ENCODE peak calls at places on chromosomes 4 and X, in seven cellular contexts. A, S, X, B, M, L and J are unnamed samples. For H3K4me1, the result is how much of the 10 kb centered on the place peaks cover.

GRCh38 chr4:140102406-140102805 is 51.6 kb downstream of the MAML3 start:
- DNase-seq in A (no peak), S (no peak), X (no peak), B (no peak), M (no peak), L (no peak), J (no peak)

GRCh38 chr4:89724716-89725115 is 112.2 kb downstream of the SNCA start:
- DNase-seq in A (no peak), S (peak), X (no peak), B (no peak), M (no peak), L (no peak), J (no peak)

GRCh38 chr4:111666826-111667360 is 478.4 kb upstream of the FAM241A start:
- DNase-seq in A (no peak), S (no peak), X (no peak), B (no peak), M (no peak), L (no peak), J (no peak)

GRCh38 chrX:39821011-39821708 is 276.6 kb downstream of the BCOR start:
- DNase-seq in A (no peak), S (peak), X (peak), B (peak), M (peak), L (no peak), J (no peak)

GRCh38 chrX:17851854-17852253 is 9.2 kb downstream of the RAI2 start:
- DNase-seq in A (no peak), S (no peak), X (no peak), B (no peak), M (no peak), L (no peak), J (no peak)

GRCh38 chr4:100168521-100168920 is 21.7 kb downstream of the DDIT4L start:
- DNase-seq in A (no peak), S (peak), X (no peak), B (no peak), M (no peak), L (no peak), J (no peak)

GRCh38 chr4:72302981-72303704 is 265.9 kb downstream of the ADAMTS3 start:
- DNase-seq in A (no peak), S (peak), X (peak), B (no peak), M (peak), L (peak), J (no peak)

GRCh38 chrX:132489256-132490085 is 633 bp upstream of the MBNL3 start:
- DNase-seq in A (peak), S (peak), X (no peak), B (peak), M (peak), L (peak), J (peak)

GRCh38 chr4:45036677-45037076 is 310.3 kb upstream of the GNPDA2 start:
- DNase-seq in A (no peak), S (no peak), X (no peak), B (no peak), M (no peak), L (no peak), J (no peak)

GRCh38 chr4:55175779-55176231 is 50.4 kb upstream of the KDR start:
- DNase-seq in A (no peak), S (peak), X (no peak), B (no peak), M (no peak), L (no peak), J (no peak)

GRCh38 chr4:822361-823092 is 3.4 kb downstream of the CPLX1 start:
- DNase-seq in A (peak), S (no peak), X (no peak), B (no peak), M (no peak), L (no peak), J (peak)

GRCh38 chr4:37648084-37648817 is 37.9 kb downstream of the RELL1 start:
- DNase-seq in A (peak), S (peak), X (peak), B (peak), M (peak), L (peak), J (peak)

GRCh38 chrX:23857409-23857808 is 50.3 kb downstream of the APOO start:
- DNase-seq in A (no peak), S (no peak), X (no peak), B (no peak), M (no peak), L (no peak), J (no peak)

GRCh38 chr4:88166608-88167007 is 8.2 kb upstream of the ABCG2 start:
- DNase-seq in A (no peak), S (no peak), X (no peak), B (no peak), M (no peak), L (no peak), J (no peak)

GRCh38 chrX:129176710-129177109 is 346.6 kb downstream of the SMARCA1 start:
- DNase-seq in A (no peak), S (no peak), X (no peak), B (no peak), M (no peak), L (no peak), J (no peak)

GRCh38 chr4:38896940-38897339 is 29.3 kb downstream of the FAM114A1 start:
- DNase-seq in A (no peak), S (no peak), X (no peak), B (no peak), M (no peak), L (no peak), J (no peak)

GRCh38 chr4:115883862-115884261 is 770.4 kb upstream of the NDST4 start:
- DNase-seq in A (no peak), S (no peak), X (no peak), B (no peak), M (no peak), L (no peak), J (no peak)

GRCh38 chrX:102835504-102836146 is 101.4 kb upstream of the RAB40AL start:
- DNase-seq in A (no peak), S (peak), X (no peak), B (no peak), M (peak), L (peak), J (no peak)

GRCh38 chr4:26624042-26624441 is 40.2 kb downstream of the TBC1D19 start:
- DNase-seq in A (no peak), S (no peak), X (no peak), B (no peak), M (no peak), L (no peak), J (no peak)

GRCh38 chr4:156763511-156763910 is 208.1 kb downstream of the PDGFC start:
- DNase-seq in A (no peak), S (peak), X (no peak), B (no peak), M (no peak), L (no peak), J (no peak)

GRCh38 chr4:90099795-90100194 is 27.4 kb upstream of the CCSER1 start:
- DNase-seq in A (no peak), S (no peak), X (no peak), B (no peak), M (no peak), L (no peak), J (no peak)

GRCh38 chr4:155966661-155967060 is 13.0 kb upstream of the CTSO start:
- DNase-seq in A (no peak), S (no peak), X (no peak), B (no peak), M (no peak), L (no peak), J (no peak)

DNA sequence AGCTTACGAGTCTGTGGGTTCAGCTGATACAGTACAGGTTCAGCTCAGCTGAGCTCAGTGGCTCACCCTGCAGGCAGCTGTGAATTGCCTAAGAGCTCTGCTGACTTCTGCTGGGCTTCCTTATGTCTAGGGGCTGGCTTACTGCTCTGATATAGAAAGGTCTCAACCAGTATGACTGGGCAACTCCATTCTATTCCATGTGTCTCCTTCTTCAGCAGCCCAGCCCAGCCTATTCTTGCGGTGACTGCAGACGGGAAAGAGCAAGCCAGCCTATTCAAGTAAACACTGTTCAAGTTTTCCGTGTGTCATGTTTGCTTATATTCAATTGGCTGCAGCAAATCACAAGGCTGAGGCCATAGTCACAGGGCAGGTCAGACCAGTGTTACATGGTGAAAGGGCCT is 615.4 kb upstream of the ZFP42 start:
- DNase-seq in A (peak), S (peak), X (no peak), B (no peak), M (peak), L (peak), J (peak)
- TF ChIP-seq CTCF in A (peak), S (peak), X (no peak), B (no peak), M (no peak), L (peak), J (peak)

DNA sequence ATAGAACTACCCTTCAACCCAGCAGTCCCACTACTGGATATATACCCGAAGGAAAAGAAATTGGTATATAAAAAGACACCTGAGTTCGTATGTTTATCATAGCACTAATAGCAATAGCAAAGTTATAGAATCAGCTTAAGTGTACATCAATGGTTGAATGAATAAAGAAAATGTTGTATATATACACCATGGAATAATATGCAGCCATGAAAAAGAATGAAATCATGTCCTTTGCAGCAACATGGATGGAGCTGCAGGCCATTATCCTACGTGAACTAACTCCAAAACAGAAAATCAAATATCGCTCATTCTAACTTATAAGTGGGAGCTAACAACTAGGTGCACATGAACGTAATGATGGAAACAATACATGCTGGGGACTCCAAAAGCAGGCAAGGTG is 143.5 kb upstream of the GK2 start:
- DNase-seq in A (no peak), S (no peak), X (no peak), B (no peak), M (no peak), L (no peak), J (no peak)
- H3K4me3 ChIP-seq in A (no peak), S (no peak), X (no peak), B (no peak), M (no peak), L (no peak), J (no peak)

GRCh38 chr4:8439168-8439567 is 1.4 kb downstream of the ACOX3 start:
- DNase-seq in A (no peak), S (no peak), X (no peak), B (no peak), M (no peak), L (peak), J (no peak)

GRCh38 chr4:8441499-8442091 is 1.0 kb downstream of the TRMT44 start:
- DNase-seq in A (no peak), S (no peak), X (no peak), B (no peak), M (no peak), L (no peak), J (no peak)

GRCh38 chr4:8440491-8441311 is at the start of the genes ACOX3 and TRMT44:
- DNase-seq in A (peak), S (peak), X (peak), B (peak), M (peak), L (peak), J (peak)

GRCh38 chr4:8439914-8440490 is 521 bp downstream of the ACOX3 start:
- DNase-seq in A (no peak), S (peak), X (no peak), B (no peak), M (no peak), L (no peak), J (no peak)

GRCh38 chr4:8438743-8439142 is 1.8 kb downstream of the ACOX3 start:
- DNase-seq in A (peak), S (no peak), X (no peak), B (no peak), M (no peak), L (no peak), J (no peak)
- H3K4me1 ChIP-seq in A (half or more), S (half or more), X (under half), B (under half), M (under half), L (under half), J (half or more)

DNA sequence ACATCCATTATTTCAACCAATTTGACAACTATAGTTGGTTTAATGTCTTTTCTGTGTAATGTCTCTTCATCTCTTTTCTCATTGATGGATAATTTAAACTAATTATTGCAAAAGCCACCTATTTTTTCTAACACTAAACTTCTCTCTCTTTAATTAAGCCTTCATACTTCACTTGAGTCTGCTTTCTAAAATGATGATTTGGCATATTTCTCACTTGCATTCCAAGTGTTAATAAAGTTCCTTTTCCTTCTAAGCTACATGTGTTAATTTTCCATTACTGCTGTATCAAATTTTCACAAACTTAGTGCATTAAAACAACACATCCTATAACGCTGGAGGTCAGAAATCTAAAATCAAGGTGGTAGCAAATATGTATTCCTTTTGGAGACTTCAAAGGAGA is 1743.8 kb upstream of the PCDH7 start:
- DNase-seq in A (no peak), S (no peak), X (no peak), B (no peak), M (no peak), L (no peak), J (no peak)
- TF ChIP-seq CTCF in A (no peak), S (no peak), X (no peak), B (no peak), M (no peak), L (no peak), J (no peak)

DNA sequence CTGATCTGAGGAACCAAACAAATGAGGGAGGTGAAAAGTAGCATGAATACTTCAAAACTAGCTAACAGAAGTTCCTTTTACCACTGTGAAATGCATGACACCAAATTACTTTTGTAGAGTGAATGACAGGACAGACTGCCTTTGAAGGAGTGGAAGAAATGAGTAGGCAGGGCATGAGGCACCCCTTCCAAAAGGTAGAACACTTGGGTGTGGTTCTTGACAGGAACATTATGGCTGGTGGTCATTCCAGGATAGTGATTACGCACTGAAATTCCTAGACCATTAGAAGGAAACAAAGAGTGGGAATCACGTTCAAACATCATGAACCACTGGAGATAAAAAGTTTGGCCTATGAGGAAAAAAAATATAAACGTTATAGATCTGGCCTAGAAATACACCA is 4.9 kb downstream of the HUWE1 start:
- DNase-seq in A (no peak), S (peak), X (no peak), B (no peak), M (no peak), L (no peak), J (no peak)
- H3K4me3 ChIP-seq in A (no peak), S (no peak), X (peak), B (no peak), M (no peak), L (no peak), J (no peak)

GRCh38 chrX:134287356-134287755 is 50.4 kb downstream of the CCDC160 start:
- DNase-seq in A (no peak), S (no peak), X (no peak), B (no peak), M (no peak), L (no peak), J (no peak)
- H3K4me1 ChIP-seq in A (under half), S (under half), X (under half), B (under half), M (under half), L (under half), J (under half)